ENCODE peak calls at places on chromosome 2, in six cellular contexts. F is CD4-positive, CD25-positive, alpha-beta regulatory T cell; A is NCI-H1436; N is activated CD8-positive, alpha-beta memory T cell treated with anti-CD3 and anti-CD28 coated beads for 48 hours; C is heart right ventricle; Q is A549. M is an unnamed sample.
A peak's percentile ranks its signal among the peaks of the same experiment; 100 is the strongest.

GRCh38 chr2:237459741-237460174 is 27.3 kb upstream of the MLPH start:
- DNase-seq in F (no peak), A (no peak), N (no peak), C (no peak), Q (no peak), M (no peak)

GRCh38 chr2:100744589-100744988 is 75.3 kb upstream of the NPAS2 start:
- DNase-seq in F (no peak), A (no peak), N (no peak), C (no peak), Q (no peak), M (no peak)

GRCh38 chr2:29314816-29315571 is 199.8 kb downstream of the CLIP4 start:
- DNase-seq in F (peak; percentile 49), A (peak; percentile 7), N (peak; percentile 25), C (no peak), Q (no peak), M (no peak)

GRCh38 chr2:197838036-197838435 is 33.6 kb downstream of the PLCL1 start:
- DNase-seq in F (peak; percentile 59), A (no peak), N (no peak), C (no peak), Q (no peak), M (no peak)

GRCh38 chr2:134108124-134108523 is 145.7 kb upstream of the MGAT5 start:
- DNase-seq in F (no peak), A (no peak), N (no peak), C (no peak), Q (no peak), M (no peak)

GRCh38 chr2:60519259-60519863 is 34.1 kb downstream of the BCL11A start:
- DNase-seq in F (no peak), A (no peak), N (no peak), C (no peak), Q (no peak), M (no peak)

GRCh38 chr2:120552800-120553471 is 182.7 kb upstream of the GLI2 start:
- DNase-seq in F (no peak), A (no peak), N (peak; percentile 6), C (peak; percentile 90), Q (peak; percentile 87), M (peak; percentile 90)

GRCh38 chr2:55026202-55026601 is 24.0 kb downstream of the RTN4 start:
- DNase-seq in F (no peak), A (no peak), N (no peak), C (no peak), Q (no peak), M (no peak)